ENCODE peak calls at places on chromosomes 1 and 21, in five cellular contexts. Q, K, B, X and U are unnamed samples.

GRCh38 chr1:211734359-211734758 is 58.9 kb upstream of the NEK2 start:
- DNase-seq in Q (no peak), K (no peak), B (no peak), X (no peak), U (no peak)

GRCh38 chr1:2250721-2251281 is 22.7 kb downstream of the SKI start:
- DNase-seq in Q (no peak), K (no peak), B (no peak), X (no peak), U (no peak)

GRCh38 chr1:179252606-179253005 is 23.1 kb upstream of the ABL2 start:
- DNase-seq in Q (no peak), K (no peak), B (no peak), X (no peak), U (no peak)

GRCh38 chr1:17874665-17875064 is 119.5 kb downstream of the ACTL8 start:
- DNase-seq in Q (no peak), K (no peak), B (no peak), X (no peak), U (no peak)

GRCh38 chr1:26733982-26734381 is 38.2 kb downstream of the ARID1A start:
- DNase-seq in Q (no peak), K (no peak), B (no peak), X (no peak), U (no peak)

GRCh38 chr1:1354271-1355247 is 3.8 kb downstream of the MXRA8 start:
- DNase-seq in Q (no peak), K (no peak), B (no peak), X (no peak), U (no peak)

GRCh38 chr1:231986631-231987291 is 360.2 kb downstream of the DISC1 start:
- DNase-seq in Q (no peak), K (no peak), B (no peak), X (peak), U (no peak)

GRCh38 chr1:7302126-7302525 is 469.0 kb upstream of the VAMP3 start:
- DNase-seq in Q (no peak), K (no peak), B (no peak), X (no peak), U (no peak)

GRCh38 chr21:45295576-45296365 is 8.1 kb upstream of the POFUT2 start:
- DNase-seq in Q (no peak), K (peak), B (no peak), X (peak), U (no peak)

GRCh38 chr1:201327687-201328240 is 44.5 kb downstream of the PKP1 start:
- DNase-seq in Q (no peak), K (no peak), B (no peak), X (no peak), U (no peak)

GRCh38 chr1:119488216-119488615 is 18.8 kb upstream of the HSD3B1 start:
- DNase-seq in Q (no peak), K (no peak), B (no peak), X (no peak), U (no peak)

GRCh38 chr1:21783679-21784603 is 992 bp upstream of the USP48 start:
- DNase-seq in Q (peak), K (peak), B (peak), X (no peak), U (no peak)

GRCh38 chr1:162987866-162988265 is 81.3 kb upstream of the RGS4 start:
- DNase-seq in Q (peak), K (no peak), B (peak), X (no peak), U (no peak)

GRCh38 chr1:206497774-206498173 is 9.6 kb upstream of the RASSF5 start:
- DNase-seq in Q (no peak), K (no peak), B (no peak), X (no peak), U (no peak)

GRCh38 chr1:234610582-234611152 is 689 bp upstream of the IRF2BP2 start:
- DNase-seq in Q (no peak), K (peak), B (peak), X (peak), U (peak)

GRCh38 chr21:38171723-38172344 is 85.0 kb upstream of the KCNJ15 start:
- DNase-seq in Q (no peak), K (no peak), B (peak), X (no peak), U (no peak)

GRCh38 chr1:151846686-151847227 is 6.8 kb downstream of the THEM5 start:
- DNase-seq in Q (no peak), K (no peak), B (no peak), X (no peak), U (no peak)

GRCh38 chr1:203200059-203200553 is 13.6 kb upstream of the CHI3L1 start:
- DNase-seq in Q (no peak), K (no peak), B (no peak), X (no peak), U (no peak)

GRCh38 chr1:239819756-239820155 is 271.9 kb upstream of the FMN2 start:
- DNase-seq in Q (no peak), K (no peak), B (no peak), X (no peak), U (no peak)

DNA sequence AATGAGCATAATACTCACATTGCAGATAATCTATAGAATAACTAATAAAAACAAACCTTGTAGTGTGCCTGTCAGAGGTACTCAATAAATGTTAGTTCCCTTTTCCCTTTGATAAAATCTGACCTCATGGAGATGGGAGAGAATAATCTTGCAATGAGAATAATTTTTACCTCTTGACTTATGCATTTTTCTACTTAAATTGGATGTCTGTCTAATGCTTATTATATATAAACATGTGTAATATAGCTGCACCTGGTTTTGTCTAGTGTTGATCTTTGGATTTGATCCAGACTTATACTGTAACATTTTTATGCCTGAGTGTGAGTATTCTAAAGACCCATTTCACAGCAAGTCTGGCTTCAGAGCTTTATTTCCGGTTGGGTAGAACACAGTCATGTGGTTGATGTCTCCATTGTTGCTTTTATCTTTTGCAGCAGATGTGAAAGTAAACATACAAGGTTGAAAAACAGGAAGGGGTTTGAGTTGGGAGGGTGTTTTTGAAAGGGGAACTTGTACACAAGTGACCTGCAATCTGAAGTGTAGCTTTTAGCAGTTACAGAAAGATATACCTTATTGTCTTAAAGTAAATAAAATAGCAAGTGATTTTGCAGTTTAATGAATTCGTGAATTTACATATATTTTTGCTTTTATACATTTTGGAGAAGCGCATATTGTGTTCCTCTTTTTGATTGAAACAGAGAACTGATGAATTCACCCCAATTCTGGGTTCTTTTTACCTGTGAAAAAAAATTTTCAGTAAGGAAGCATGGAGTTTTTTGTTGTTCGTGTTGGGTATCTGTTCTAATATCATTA is 12.5 kb downstream of the EPB41 start:
- DNase-seq in Q (no peak), K (no peak), B (peak), X (no peak), U (no peak)
- H3K27ac ChIP-seq in Q (peak), K (no peak), B (peak), X (peak), U (peak)

DNA sequence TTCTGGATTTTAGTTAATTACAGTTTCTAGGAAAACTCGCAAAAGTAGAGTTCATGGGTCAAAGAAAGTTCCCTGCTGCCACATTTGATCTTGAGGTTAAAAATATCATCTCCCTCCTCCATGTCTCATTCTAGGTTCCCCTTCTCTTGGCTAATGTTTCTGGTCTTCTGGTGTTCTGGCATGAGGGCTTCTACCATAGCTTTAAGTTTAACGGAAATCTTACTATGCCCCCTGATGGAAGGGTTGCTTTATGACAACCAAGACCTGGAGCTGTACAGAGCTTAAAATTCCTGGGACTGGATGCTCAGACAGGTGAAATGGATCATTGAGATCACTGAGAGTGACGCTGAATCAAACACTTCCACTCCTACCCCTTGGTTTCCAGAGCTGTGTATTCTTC is 1881.7 kb downstream of the MRPL39 start:
- DNase-seq in Q (no peak), K (no peak), B (no peak), X (no peak), U (no peak)
- TF ChIP-seq CTCF in Q (no peak), K (no peak), B (no peak), X (no peak), U (no peak)

GRCh38 chr1:38516560-38516959 is 343.0 kb downstream of the RRAGC start:
- DNase-seq in Q (no peak), K (no peak), B (no peak), X (no peak), U (no peak)
- H3K27ac ChIP-seq in Q (no peak), K (no peak), B (no peak), X (no peak), U (no peak)

GRCh38 chr1:34346128-34346527 is 169.4 kb downstream of the C1orf94 start:
- DNase-seq in Q (no peak), K (no peak), B (no peak), X (no peak), U (no peak)

GRCh38 chr1:34341896-34342295 is 165.2 kb downstream of the C1orf94 start:
- DNase-seq in Q (no peak), K (no peak), B (no peak), X (no peak), U (no peak)

DNA sequence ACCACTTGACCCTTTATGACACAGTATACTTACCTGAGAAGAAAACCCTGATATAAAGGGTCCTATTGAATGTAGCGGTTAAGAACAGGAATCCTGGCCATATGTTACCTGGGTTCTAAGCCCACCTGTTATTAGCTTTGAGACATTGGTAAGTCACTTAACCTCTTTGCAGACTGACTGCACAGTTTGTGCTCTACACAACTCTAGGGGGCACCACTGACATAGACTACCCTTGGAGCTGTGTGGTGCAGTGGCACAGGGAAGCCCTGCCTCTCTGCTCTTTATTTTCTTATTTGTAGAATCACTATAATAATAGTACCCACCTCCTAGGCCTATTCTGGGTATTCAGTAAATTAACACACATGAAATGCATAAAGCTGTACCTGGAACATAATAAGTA is 165.6 kb downstream of the C1orf94 start:
- DNase-seq in Q (no peak), K (no peak), B (no peak), X (no peak), U (no peak)
- TF ChIP-seq CTCF in Q (no peak), K (no peak), B (no peak), X (no peak), U (no peak)

GRCh38 chr1:94931254-94931841 is 4.4 kb upstream of the CNN3 start:
- DNase-seq in Q (no peak), K (no peak), B (no peak), X (no peak), U (no peak)
- H3K27ac ChIP-seq in Q (no peak), K (no peak), B (no peak), X (no peak), U (no peak)